ENCODE peak calls at places on chromosomes 2 and 18, in four cellular contexts. One of them, this sample, is unnamed.

GRCh38 chr18:75376004-75376403 is 51.5 kb downstream of the SMIM21 start:
- DNase-seq in HCT116: no peak
- DNase-seq in A549: no peak
- DNase-seq in transverse colon: no peak
- DNase-seq in this sample: no peak

GRCh38 chr18:25164837-25165791 is 186.9 kb downstream of the ZNF521 start:
- DNase-seq in HCT116: no peak
- DNase-seq in A549: no peak
- DNase-seq in transverse colon: no peak
- DNase-seq in this sample: peak

GRCh38 chr2:58571181-58571852 is 330.2 kb upstream of the FANCL start:
- DNase-seq in A549: peak
- DNase-seq in transverse colon: peak
- DNase-seq in HCT116: peak
- DNase-seq in this sample: peak

GRCh38 chr18:48326901-48327675 is 82.1 kb downstream of the ZBTB7C start:
- DNase-seq in A549: no peak
- DNase-seq in HCT116: no peak
- DNase-seq in transverse colon: no peak
- DNase-seq in this sample: no peak

GRCh38 chr2:230602562-230603230 is 109.9 kb upstream of the CAB39 start:
- DNase-seq in HCT116: no peak
- DNase-seq in A549: no peak
- DNase-seq in transverse colon: peak
- DNase-seq in this sample: no peak

GRCh38 chr2:219452361-219453317 is 18.0 kb downstream of the SPEG start:
- DNase-seq in A549: no peak
- DNase-seq in HCT116: peak
- DNase-seq in transverse colon: peak
- DNase-seq in this sample: no peak

GRCh38 chr2:23606968-23607367 is 222.0 kb downstream of the KLHL29 start:
- DNase-seq in A549: no peak
- DNase-seq in transverse colon: no peak
- DNase-seq in HCT116: no peak
- DNase-seq in this sample: no peak

GRCh38 chr2:61177727-61178549 is 15.9 kb downstream of the C2orf74 start:
- DNase-seq in transverse colon: peak
- DNase-seq in A549: no peak
- DNase-seq in HCT116: no peak
- DNase-seq in this sample: peak

GRCh38 chr2:9655441-9656269 is 24.9 kb upstream of the YWHAQ start:
- DNase-seq in transverse colon: no peak
- DNase-seq in A549: no peak
- DNase-seq in HCT116: no peak
- DNase-seq in this sample: peak

GRCh38 chr2:2875831-2876230 is 501.8 kb downstream of the EIPR1 start:
- DNase-seq in A549: no peak
- DNase-seq in transverse colon: no peak
- DNase-seq in HCT116: no peak
- DNase-seq in this sample: no peak

GRCh38 chr2:168369087-168369486 is 87.0 kb upstream of the CERS6 start:
- DNase-seq in HCT116: no peak
- DNase-seq in transverse colon: no peak
- DNase-seq in A549: no peak
- DNase-seq in this sample: no peak

GRCh38 chr2:38444247-38444646 is 67.2 kb upstream of the ATL2 start:
- DNase-seq in A549: no peak
- DNase-seq in HCT116: peak
- DNase-seq in transverse colon: no peak
- DNase-seq in this sample: no peak

GRCh38 chr2:76821731-76822130 is 700.4 kb downstream of the LRRTM4 start:
- DNase-seq in HCT116: no peak
- DNase-seq in A549: no peak
- DNase-seq in transverse colon: no peak
- DNase-seq in this sample: no peak

GRCh38 chr2:57372237-57372962 is 674.2 kb upstream of the VRK2 start:
- DNase-seq in transverse colon: no peak
- DNase-seq in A549: no peak
- DNase-seq in HCT116: no peak
- DNase-seq in this sample: peak

GRCh38 chr2:48249631-48250473 is 280.1 kb upstream of the STON1 start:
- DNase-seq in transverse colon: no peak
- DNase-seq in HCT116: no peak
- DNase-seq in A549: no peak
- DNase-seq in this sample: peak

GRCh38 chr2:9300214-9300613 is 93.6 kb downstream of the ASAP2 start:
- DNase-seq in A549: no peak
- DNase-seq in transverse colon: no peak
- DNase-seq in HCT116: no peak
- DNase-seq in this sample: no peak

GRCh38 chr2:65478498-65479135 is 46.2 kb upstream of the SPRED2 start:
- DNase-seq in transverse colon: no peak
- DNase-seq in A549: no peak
- DNase-seq in HCT116: no peak
- DNase-seq in this sample: no peak

GRCh38 chr2:113176696-113177355 is 3.1 kb downstream of the PSD4 start:
- DNase-seq in transverse colon: no peak
- DNase-seq in HCT116: no peak
- DNase-seq in A549: no peak
- DNase-seq in this sample: no peak
- TF ChIP-seq POLR2A in transverse colon: no peak
- TF ChIP-seq POLR2A in HCT116: no peak
- TF ChIP-seq POLR2A in A549: no peak
- TF ChIP-seq POLR2A in this sample: no peak

GRCh38 chr2:41895334-41895664 is 152.5 kb upstream of the PKDCC start:
- DNase-seq in HCT116: no peak
- DNase-seq in transverse colon: no peak
- DNase-seq in A549: no peak
- DNase-seq in this sample: no peak
- TF ChIP-seq POLR2A in HCT116: no peak
- TF ChIP-seq POLR2A in transverse colon: no peak
- TF ChIP-seq POLR2A in A549: no peak
- TF ChIP-seq POLR2A in this sample: no peak

GRCh38 chr2:74425523-74425922 is 4.0 kb downstream of the WDR54 start:
- DNase-seq in HCT116: no peak
- DNase-seq in transverse colon: no peak
- DNase-seq in A549: no peak
- DNase-seq in this sample: no peak

GRCh38 chr2:74424995-74425406 is 3.5 kb downstream of the WDR54 start:
- DNase-seq in HCT116: no peak
- DNase-seq in A549: no peak
- DNase-seq in transverse colon: no peak
- DNase-seq in this sample: no peak

GRCh38 chr2:74423226-74424095 is 1.9 kb downstream of the WDR54 start:
- DNase-seq in HCT116: no peak
- DNase-seq in A549: no peak
- DNase-seq in transverse colon: no peak
- DNase-seq in this sample: no peak

GRCh38 chr2:74426181-74426758 is 4.7 kb downstream of the WDR54 start:
- DNase-seq in transverse colon: no peak
- DNase-seq in A549: no peak
- DNase-seq in HCT116: no peak
- DNase-seq in this sample: no peak

DNA sequence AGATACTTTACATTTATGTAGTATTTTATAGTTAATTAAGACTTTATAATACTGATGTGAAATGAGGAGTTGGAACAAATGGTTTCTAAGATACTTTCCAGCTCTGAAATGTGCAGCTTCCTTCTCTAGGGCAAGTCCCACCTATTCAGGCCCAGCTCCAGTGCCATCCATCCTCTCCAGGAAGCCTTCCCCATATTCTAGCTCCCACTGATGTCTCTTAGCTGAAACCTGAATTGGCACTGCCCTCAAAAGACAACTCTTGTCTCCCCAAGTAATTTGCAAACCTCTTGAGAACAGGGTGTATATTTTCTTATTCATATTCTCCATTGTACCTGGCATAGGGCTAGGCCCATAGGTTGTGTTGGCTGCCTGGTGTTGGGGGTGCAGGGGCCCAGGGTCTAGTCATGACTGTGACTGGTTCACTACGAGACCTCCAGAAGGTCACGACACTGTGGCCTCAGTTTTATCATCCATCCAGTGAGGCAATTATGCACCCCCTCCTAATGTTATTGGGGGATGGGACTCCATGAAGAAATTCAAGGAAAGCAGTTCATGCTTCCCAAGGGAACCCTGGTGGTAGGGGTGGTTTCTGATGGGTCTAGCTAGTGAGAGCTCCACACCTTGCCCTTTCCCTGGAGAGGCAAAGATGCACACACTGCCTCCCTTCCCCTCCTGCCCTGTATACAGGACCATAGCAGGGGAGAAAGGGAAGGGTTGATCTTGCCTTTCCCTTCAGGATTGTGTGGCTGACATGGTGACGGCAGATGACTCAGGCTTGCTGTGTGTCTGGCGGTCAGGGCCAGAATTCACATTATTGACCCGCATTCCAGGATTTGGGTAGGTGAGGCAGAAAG is 2.8 kb downstream of the WDR54 start:
- DNase-seq in HCT116: no peak
- DNase-seq in transverse colon: no peak
- DNase-seq in A549: no peak
- DNase-seq in this sample: no peak
- TF ChIP-seq POLR2A in HCT116: no peak
- TF ChIP-seq POLR2A in transverse colon: no peak
- TF ChIP-seq POLR2A in A549: no peak
- TF ChIP-seq POLR2A in this sample: no peak

GRCh38 chr2:84905181-84906107 is at the start of gene TMSB10:
- DNase-seq in A549: peak
- DNase-seq in HCT116: no peak
- DNase-seq in transverse colon: peak
- DNase-seq in this sample: peak
- TF ChIP-seq POLR2A in A549: peak
- TF ChIP-seq POLR2A in HCT116: peak
- TF ChIP-seq POLR2A in transverse colon: peak
- TF ChIP-seq POLR2A in this sample: peak

GRCh38 chr2:653645-654425 is 23.4 kb downstream of the TMEM18 start:
- DNase-seq in A549: no peak
- DNase-seq in HCT116: no peak
- DNase-seq in transverse colon: no peak
- DNase-seq in this sample: no peak

GRCh38 chr2:650343-651310 is 26.6 kb downstream of the TMEM18 start:
- DNase-seq in transverse colon: no peak
- DNase-seq in HCT116: no peak
- DNase-seq in A549: no peak
- DNase-seq in this sample: no peak

GRCh38 chr2:652881-653480 is 24.2 kb downstream of the TMEM18 start:
- DNase-seq in A549: no peak
- DNase-seq in transverse colon: no peak
- DNase-seq in HCT116: no peak
- DNase-seq in this sample: no peak

GRCh38 chr2:649461-650342 is 27.5 kb downstream of the TMEM18 start:
- DNase-seq in transverse colon: no peak
- DNase-seq in A549: no peak
- DNase-seq in HCT116: no peak
- DNase-seq in this sample: no peak

GRCh38 chr2:651961-652373 is 25.2 kb downstream of the TMEM18 start:
- DNase-seq in HCT116: no peak
- DNase-seq in transverse colon: no peak
- DNase-seq in A549: no peak
- DNase-seq in this sample: no peak
- TF ChIP-seq POLR2A in HCT116: no peak
- TF ChIP-seq POLR2A in transverse colon: no peak
- TF ChIP-seq POLR2A in A549: no peak
- TF ChIP-seq POLR2A in this sample: no peak

GRCh38 chr2:200812122-200813022 is 662 bp downstream of the BZW1 start:
- DNase-seq in transverse colon: peak
- DNase-seq in A549: peak
- DNase-seq in HCT116: peak
- DNase-seq in this sample: peak
- TF ChIP-seq POLR2A in transverse colon: no peak
- TF ChIP-seq POLR2A in A549: no peak
- TF ChIP-seq POLR2A in HCT116: no peak
- TF ChIP-seq POLR2A in this sample: peak

GRCh38 chr2:237411683-237412349 is 2.1 kb downstream of the COL6A3 start:
- DNase-seq in A549: no peak
- DNase-seq in HCT116: no peak
- DNase-seq in transverse colon: no peak
- DNase-seq in this sample: no peak
- TF ChIP-seq POLR2A in A549: no peak
- TF ChIP-seq POLR2A in HCT116: no peak
- TF ChIP-seq POLR2A in transverse colon: peak
- TF ChIP-seq POLR2A in this sample: no peak